ENCODE peak calls at places on chromosomes 4 and X, in seven cellular contexts. One of them, this sample, is unnamed.
A peak's percentile ranks its signal among the peaks of the same experiment; 100 is the strongest.

GRCh38 chrX:38817004-38817703 is 15.9 kb downstream of the MID1IP1 start:
- DNase-seq in naive thymus-derived CD4-positive, alpha-beta T cell: no peak
- DNase-seq in lower lobe of right lung: peak; percentile 54
- DNase-seq in left lung: no peak
- DNase-seq in right cardiac atrium: peak; percentile 81
- DNase-seq in mammary epithelial cell: no peak
- DNase-seq in cardiac muscle cell: peak; percentile 81
- DNase-seq in this sample: no peak

GRCh38 chr4:133149932-133150642 is 993 bp downstream of the PCDH10 start:
- DNase-seq in cardiac muscle cell: peak; percentile 18
- DNase-seq in left lung: no peak
- DNase-seq in naive thymus-derived CD4-positive, alpha-beta T cell: no peak
- DNase-seq in mammary epithelial cell: no peak
- DNase-seq in right cardiac atrium: peak; percentile 46
- DNase-seq in lower lobe of right lung: no peak
- DNase-seq in this sample: no peak

GRCh38 chrX:11351375-11352295 is 58.4 kb downstream of the AMELX start:
- DNase-seq in right cardiac atrium: peak; percentile 80
- DNase-seq in left lung: no peak
- DNase-seq in cardiac muscle cell: peak; percentile 87
- DNase-seq in naive thymus-derived CD4-positive, alpha-beta T cell: no peak
- DNase-seq in lower lobe of right lung: peak; percentile 38
- DNase-seq in mammary epithelial cell: peak; percentile 9
- DNase-seq in this sample: no peak

GRCh38 chrX:26783512-26784225 is 567.7 kb downstream of the MAGEB5 start:
- DNase-seq in cardiac muscle cell: peak; percentile 6
- DNase-seq in right cardiac atrium: peak; percentile 17
- DNase-seq in naive thymus-derived CD4-positive, alpha-beta T cell: no peak
- DNase-seq in left lung: peak; percentile 8
- DNase-seq in mammary epithelial cell: peak; percentile 5
- DNase-seq in lower lobe of right lung: no peak
- DNase-seq in this sample: peak; percentile 1

GRCh38 chr4:11790230-11790629 is 361.5 kb upstream of the HS3ST1 start:
- DNase-seq in right cardiac atrium: no peak
- DNase-seq in left lung: no peak
- DNase-seq in naive thymus-derived CD4-positive, alpha-beta T cell: no peak
- DNase-seq in cardiac muscle cell: no peak
- DNase-seq in mammary epithelial cell: no peak
- DNase-seq in lower lobe of right lung: no peak
- DNase-seq in this sample: no peak

GRCh38 chrX:46308106-46308505 is 237.1 kb downstream of the ZNF674 start:
- DNase-seq in lower lobe of right lung: no peak
- DNase-seq in left lung: no peak
- DNase-seq in cardiac muscle cell: no peak
- DNase-seq in mammary epithelial cell: no peak
- DNase-seq in right cardiac atrium: no peak
- DNase-seq in naive thymus-derived CD4-positive, alpha-beta T cell: no peak
- DNase-seq in this sample: no peak

GRCh38 chr4:1232661-1233621 is 16.0 kb downstream of the CTBP1 start:
- DNase-seq in lower lobe of right lung: peak; percentile 45
- DNase-seq in cardiac muscle cell: peak; percentile 88
- DNase-seq in naive thymus-derived CD4-positive, alpha-beta T cell: no peak
- DNase-seq in right cardiac atrium: peak; percentile 89
- DNase-seq in left lung: peak; percentile 71
- DNase-seq in mammary epithelial cell: no peak
- DNase-seq in this sample: no peak

GRCh38 chr4:127335732-127336131 is 297.0 kb upstream of the INTU start:
- DNase-seq in cardiac muscle cell: no peak
- DNase-seq in lower lobe of right lung: no peak
- DNase-seq in mammary epithelial cell: no peak
- DNase-seq in naive thymus-derived CD4-positive, alpha-beta T cell: no peak
- DNase-seq in left lung: no peak
- DNase-seq in right cardiac atrium: no peak
- DNase-seq in this sample: no peak

GRCh38 chrX:19852014-19853005 is 35.1 kb downstream of the SH3KBP1 start:
- DNase-seq in mammary epithelial cell: peak; percentile 36
- DNase-seq in cardiac muscle cell: peak; percentile 84
- DNase-seq in lower lobe of right lung: no peak
- DNase-seq in right cardiac atrium: peak; percentile 38
- DNase-seq in naive thymus-derived CD4-positive, alpha-beta T cell: no peak
- DNase-seq in left lung: no peak
- DNase-seq in this sample: no peak

GRCh38 chr4:41360911-41361830 is 104.4 kb downstream of the UCHL1 start:
- DNase-seq in left lung: peak; percentile 79
- DNase-seq in naive thymus-derived CD4-positive, alpha-beta T cell: no peak
- DNase-seq in right cardiac atrium: peak; percentile 79
- DNase-seq in mammary epithelial cell: peak; percentile 13
- DNase-seq in lower lobe of right lung: peak; percentile 66
- DNase-seq in cardiac muscle cell: peak; percentile 30
- DNase-seq in this sample: no peak

GRCh38 chr4:180926277-180926676 is 1316.9 kb upstream of the TENM3 start:
- DNase-seq in lower lobe of right lung: no peak
- DNase-seq in right cardiac atrium: no peak
- DNase-seq in left lung: no peak
- DNase-seq in cardiac muscle cell: no peak
- DNase-seq in naive thymus-derived CD4-positive, alpha-beta T cell: no peak
- DNase-seq in mammary epithelial cell: no peak
- DNase-seq in this sample: no peak

GRCh38 chr4:6696611-6697010 is 2.9 kb downstream of the S100P start:
- DNase-seq in mammary epithelial cell: peak; percentile 67
- DNase-seq in lower lobe of right lung: no peak
- DNase-seq in naive thymus-derived CD4-positive, alpha-beta T cell: no peak
- DNase-seq in right cardiac atrium: no peak
- DNase-seq in left lung: no peak
- DNase-seq in cardiac muscle cell: no peak
- DNase-seq in this sample: no peak

GRCh38 chrX:150365051-150365952 is 2.2 kb downstream of the MAMLD1 start:
- DNase-seq in lower lobe of right lung: peak; percentile 70
- DNase-seq in mammary epithelial cell: peak; percentile 42
- DNase-seq in cardiac muscle cell: peak; percentile 72
- DNase-seq in right cardiac atrium: peak; percentile 92
- DNase-seq in left lung: peak; percentile 84
- DNase-seq in naive thymus-derived CD4-positive, alpha-beta T cell: peak; percentile 79
- DNase-seq in this sample: no peak

GRCh38 chr4:165964591-165964990 is 91.6 kb downstream of the TLL1 start:
- DNase-seq in lower lobe of right lung: no peak
- DNase-seq in cardiac muscle cell: no peak
- DNase-seq in naive thymus-derived CD4-positive, alpha-beta T cell: no peak
- DNase-seq in mammary epithelial cell: peak; percentile 65
- DNase-seq in left lung: no peak
- DNase-seq in right cardiac atrium: no peak
- DNase-seq in this sample: no peak

GRCh38 chr4:126850286-126850685 is 782.5 kb upstream of the INTU start:
- DNase-seq in right cardiac atrium: no peak
- DNase-seq in lower lobe of right lung: no peak
- DNase-seq in cardiac muscle cell: peak; percentile 83
- DNase-seq in naive thymus-derived CD4-positive, alpha-beta T cell: no peak
- DNase-seq in mammary epithelial cell: peak; percentile 97
- DNase-seq in left lung: no peak
- DNase-seq in this sample: no peak

GRCh38 chrX:146604196-146604595 is 205.4 kb upstream of the CXorf51B start:
- DNase-seq in lower lobe of right lung: no peak
- DNase-seq in mammary epithelial cell: no peak
- DNase-seq in naive thymus-derived CD4-positive, alpha-beta T cell: no peak
- DNase-seq in right cardiac atrium: no peak
- DNase-seq in left lung: no peak
- DNase-seq in cardiac muscle cell: no peak
- DNase-seq in this sample: no peak

GRCh38 chr4:5730993-5731975 is 20.3 kb downstream of the EVC start:
- DNase-seq in naive thymus-derived CD4-positive, alpha-beta T cell: no peak
- DNase-seq in lower lobe of right lung: no peak
- DNase-seq in mammary epithelial cell: no peak
- DNase-seq in cardiac muscle cell: no peak
- DNase-seq in right cardiac atrium: no peak
- DNase-seq in left lung: peak; percentile 62
- DNase-seq in this sample: no peak

GRCh38 chr4:124111922-124112321 is 600.6 kb downstream of the ANKRD50 start:
- DNase-seq in lower lobe of right lung: no peak
- DNase-seq in cardiac muscle cell: peak; percentile 94
- DNase-seq in left lung: no peak
- DNase-seq in right cardiac atrium: no peak
- DNase-seq in mammary epithelial cell: peak; percentile 52
- DNase-seq in naive thymus-derived CD4-positive, alpha-beta T cell: no peak
- DNase-seq in this sample: peak; percentile 4

GRCh38 chr4:59381591-59381990 is 1818.5 kb upstream of the ADGRL3 start:
- DNase-seq in cardiac muscle cell: no peak
- DNase-seq in mammary epithelial cell: no peak
- DNase-seq in lower lobe of right lung: no peak
- DNase-seq in left lung: no peak
- DNase-seq in naive thymus-derived CD4-positive, alpha-beta T cell: no peak
- DNase-seq in right cardiac atrium: no peak
- DNase-seq in this sample: no peak
- H3K4me3 ChIP-seq in cardiac muscle cell: no peak overlapping the region
- H3K4me3 ChIP-seq in mammary epithelial cell: no peak overlapping the region
- H3K4me3 ChIP-seq in lower lobe of right lung: no peak overlapping the region
- H3K4me3 ChIP-seq in left lung: no peak overlapping the region
- H3K4me3 ChIP-seq in naive thymus-derived CD4-positive, alpha-beta T cell: no peak overlapping the region
- H3K4me3 ChIP-seq in right cardiac atrium: no peak overlapping the region
- H3K4me3 ChIP-seq in this sample: no peak overlapping the region

GRCh38 chr4:38759077-38759789 is 23.6 kb downstream of the TLR10 start:
- DNase-seq in mammary epithelial cell: peak; percentile 24
- DNase-seq in cardiac muscle cell: peak; percentile 84
- DNase-seq in lower lobe of right lung: no peak
- DNase-seq in left lung: no peak
- DNase-seq in right cardiac atrium: peak; percentile 69
- DNase-seq in naive thymus-derived CD4-positive, alpha-beta T cell: peak; percentile 61
- DNase-seq in this sample: no peak
- H3K4me3 ChIP-seq in mammary epithelial cell: no peak overlapping the region
- H3K4me3 ChIP-seq in cardiac muscle cell: no peak overlapping the region
- H3K4me3 ChIP-seq in lower lobe of right lung: no peak overlapping the region
- H3K4me3 ChIP-seq in left lung: no peak overlapping the region
- H3K4me3 ChIP-seq in right cardiac atrium: no peak overlapping the region
- H3K4me3 ChIP-seq in naive thymus-derived CD4-positive, alpha-beta T cell: no peak overlapping the region
- H3K4me3 ChIP-seq in this sample: no peak overlapping the region

GRCh38 chr4:107743532-107743931 is 23.5 kb upstream of the PAPSS1 start:
- DNase-seq in lower lobe of right lung: no peak
- DNase-seq in cardiac muscle cell: no peak
- DNase-seq in mammary epithelial cell: no peak
- DNase-seq in left lung: no peak
- DNase-seq in naive thymus-derived CD4-positive, alpha-beta T cell: no peak
- DNase-seq in right cardiac atrium: no peak
- DNase-seq in this sample: no peak

GRCh38 chr4:107742791-107743190 is 22.8 kb upstream of the PAPSS1 start:
- DNase-seq in right cardiac atrium: no peak
- DNase-seq in mammary epithelial cell: no peak
- DNase-seq in naive thymus-derived CD4-positive, alpha-beta T cell: no peak
- DNase-seq in lower lobe of right lung: no peak
- DNase-seq in cardiac muscle cell: no peak
- DNase-seq in left lung: no peak
- DNase-seq in this sample: no peak

GRCh38 chr4:107740381-107740780 is 20.3 kb upstream of the PAPSS1 start:
- DNase-seq in naive thymus-derived CD4-positive, alpha-beta T cell: no peak
- DNase-seq in cardiac muscle cell: peak; percentile 59
- DNase-seq in mammary epithelial cell: no peak
- DNase-seq in lower lobe of right lung: no peak
- DNase-seq in right cardiac atrium: no peak
- DNase-seq in left lung: no peak
- DNase-seq in this sample: no peak

GRCh38 chr4:107742196-107742595 is 22.2 kb upstream of the PAPSS1 start:
- DNase-seq in left lung: no peak
- DNase-seq in naive thymus-derived CD4-positive, alpha-beta T cell: no peak
- DNase-seq in mammary epithelial cell: no peak
- DNase-seq in lower lobe of right lung: no peak
- DNase-seq in cardiac muscle cell: no peak
- DNase-seq in right cardiac atrium: no peak
- DNase-seq in this sample: no peak

GRCh38 chr4:107740950-107741701 is 21.1 kb upstream of the PAPSS1 start:
- DNase-seq in naive thymus-derived CD4-positive, alpha-beta T cell: no peak
- DNase-seq in mammary epithelial cell: no peak
- DNase-seq in lower lobe of right lung: no peak
- DNase-seq in cardiac muscle cell: peak; percentile 93
- DNase-seq in right cardiac atrium: peak; percentile 87
- DNase-seq in left lung: no peak
- DNase-seq in this sample: no peak
- H3K4me3 ChIP-seq in naive thymus-derived CD4-positive, alpha-beta T cell: no peak overlapping the region
- H3K4me3 ChIP-seq in mammary epithelial cell: no peak overlapping the region
- H3K4me3 ChIP-seq in lower lobe of right lung: no peak overlapping the region
- H3K4me3 ChIP-seq in cardiac muscle cell: no peak overlapping the region
- H3K4me3 ChIP-seq in right cardiac atrium: no peak overlapping the region
- H3K4me3 ChIP-seq in left lung: no peak overlapping the region
- H3K4me3 ChIP-seq in this sample: no peak overlapping the region

DNA sequence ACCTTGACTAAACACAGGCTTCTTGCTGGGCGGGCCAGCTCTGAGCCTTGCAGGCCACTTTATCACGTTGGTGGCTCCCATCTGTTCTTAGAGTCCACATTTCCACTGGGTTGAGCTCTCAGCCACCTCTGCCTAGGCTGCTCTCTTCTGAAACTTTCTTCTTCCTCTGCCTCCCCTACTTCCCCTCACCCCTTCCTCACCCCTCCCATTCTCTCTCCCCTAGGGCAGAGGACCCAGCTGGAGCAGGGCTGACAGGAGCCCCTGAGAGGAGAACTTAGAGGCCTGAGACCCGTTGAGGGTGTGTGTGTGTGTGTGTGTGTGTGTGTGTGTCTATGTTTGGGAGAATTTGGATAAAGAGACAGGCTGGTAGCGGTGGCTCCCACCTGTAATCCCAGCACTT is 19.9 kb upstream of the TMSB4X start:
- DNase-seq in naive thymus-derived CD4-positive, alpha-beta T cell: no peak
- DNase-seq in right cardiac atrium: no peak
- DNase-seq in mammary epithelial cell: no peak
- DNase-seq in cardiac muscle cell: no peak
- DNase-seq in left lung: no peak
- DNase-seq in lower lobe of right lung: no peak
- DNase-seq in this sample: no peak
- H3K4me3 ChIP-seq in naive thymus-derived CD4-positive, alpha-beta T cell: peak overlapping the region; percentile 6
- H3K4me3 ChIP-seq in right cardiac atrium: no peak overlapping the region
- H3K4me3 ChIP-seq in mammary epithelial cell: no peak overlapping the region
- H3K4me3 ChIP-seq in cardiac muscle cell: no peak overlapping the region
- H3K4me3 ChIP-seq in left lung: no peak overlapping the region
- H3K4me3 ChIP-seq in lower lobe of right lung: no peak overlapping the region
- H3K4me3 ChIP-seq in this sample: peak overlapping the region; percentile 21

DNA sequence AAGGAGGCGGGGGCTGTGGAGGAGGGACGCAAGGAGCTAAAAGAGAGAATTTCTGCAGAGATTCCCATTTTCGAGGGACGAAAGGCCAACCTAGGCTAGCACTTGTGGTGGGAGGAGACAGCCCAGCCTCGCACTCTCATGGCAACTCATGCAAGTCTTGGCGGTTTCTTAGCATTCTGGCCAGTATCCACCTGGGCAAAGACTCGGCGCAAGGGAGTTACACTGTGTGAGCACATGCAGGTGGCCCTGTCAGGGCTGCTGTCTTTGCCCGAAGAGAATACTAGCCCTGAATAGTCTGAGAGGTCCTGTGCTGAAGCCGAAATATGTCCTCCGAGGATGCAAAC is 15.5 kb downstream of the MCF2 start:
- DNase-seq in cardiac muscle cell: peak; percentile 5
- DNase-seq in left lung: no peak
- DNase-seq in mammary epithelial cell: no peak
- DNase-seq in right cardiac atrium: no peak
- DNase-seq in lower lobe of right lung: no peak
- DNase-seq in naive thymus-derived CD4-positive, alpha-beta T cell: no peak
- DNase-seq in this sample: no peak
- H3K4me3 ChIP-seq in cardiac muscle cell: peak overlapping the region; percentile 32
- H3K4me3 ChIP-seq in left lung: peak overlapping the region; percentile 21
- H3K4me3 ChIP-seq in mammary epithelial cell: no peak overlapping the region
- H3K4me3 ChIP-seq in right cardiac atrium: peak overlapping the region; percentile 50
- H3K4me3 ChIP-seq in lower lobe of right lung: peak overlapping the region; percentile 44
- H3K4me3 ChIP-seq in naive thymus-derived CD4-positive, alpha-beta T cell: no peak overlapping the region
- H3K4me3 ChIP-seq in this sample: no peak overlapping the region